ENCODE peak calls at places on chromosomes 4 and X, in ten cellular contexts. M is A549, N is heart left ventricle, W is transverse colon, I is uterus, X is endothelial cell of umbilical vein, R is HCT116, V is body of pancreas, H is K562, G is right lobe of liver. Z is an unnamed sample. For H3K4me1, the result is how much of the 10 kb centered on the place peaks cover.

GRCh38 chr4:141352775-141353544 is 132.3 kb downstream of the ZNF330 start:
- DNase-seq in X (peak), R (no peak), W (no peak), N (no peak), G (no peak), I (no peak), M (no peak), H (peak), V (no peak), Z (no peak)

GRCh38 chr4:109730294-109731051 is 603 bp upstream of the PLA2G12A start:
- DNase-seq in R (no peak), V (peak), N (peak), X (peak), M (peak), G (peak), W (peak), I (no peak), H (no peak), Z (peak)

GRCh38 chr4:40283968-40284367 is 51.2 kb upstream of the CHRNA9 start:
- DNase-seq in X (no peak), V (no peak), W (no peak), H (peak), G (no peak), M (peak), I (no peak), R (peak), N (no peak), Z (no peak)

GRCh38 chr4:102641796-102642195 is 119.0 kb downstream of the MANBA start:
- DNase-seq in W (no peak), H (no peak), V (no peak), M (no peak), N (no peak), G (no peak), X (no peak), I (no peak), R (no peak), Z (no peak)

GRCh38 chr4:117474987-117475386 is 389.6 kb upstream of the TRAM1L1 start:
- DNase-seq in R (no peak), V (no peak), G (no peak), N (no peak), M (no peak), W (no peak), I (no peak), H (no peak), X (no peak), Z (no peak)

GRCh38 chr4:185127021-185127925 is 15.8 kb upstream of the SLC25A4 start:
- DNase-seq in X (peak), H (no peak), G (peak), N (no peak), W (no peak), I (peak), M (peak), V (peak), R (no peak), Z (no peak)

GRCh38 chr4:70670332-70671014 is 4.2 kb upstream of the JCHAIN start:
- DNase-seq in G (no peak), V (no peak), X (no peak), H (no peak), W (no peak), I (no peak), M (peak), R (no peak), N (no peak), Z (no peak)

GRCh38 chr4:165905405-165906027 is 32.5 kb downstream of the TLL1 start:
- DNase-seq in N (no peak), R (no peak), G (no peak), V (no peak), X (peak), I (no peak), H (no peak), W (no peak), M (peak), Z (no peak)

GRCh38 chr4:101050836-101051205 is 296.5 kb downstream of the PPP3CA start:
- DNase-seq in M (no peak), W (no peak), G (no peak), N (no peak), I (no peak), X (no peak), R (no peak), V (no peak), H (no peak), Z (no peak)

GRCh38 chr4:97987019-97987648 is 156.1 kb downstream of the STPG2 start:
- DNase-seq in G (no peak), V (no peak), M (peak), I (no peak), R (peak), H (no peak), N (no peak), X (peak), W (no peak), Z (no peak)

GRCh38 chr4:81604683-81605082 is 133.0 kb upstream of the RASGEF1B start:
- DNase-seq in N (no peak), H (no peak), X (no peak), M (no peak), I (no peak), G (no peak), V (no peak), W (no peak), R (no peak), Z (no peak)

GRCh38 chrX:13398073-13398823 is 78.4 kb upstream of the ATXN3L start:
- DNase-seq in V (peak), H (peak), R (peak), X (peak), I (peak), G (no peak), M (peak), N (no peak), W (peak), Z (peak)

GRCh38 chr4:76208005-76208765 is 5.4 kb downstream of the SCARB2 start:
- DNase-seq in X (peak), G (peak), V (peak), I (peak), H (peak), N (peak), W (peak), M (peak), R (no peak), Z (peak)

GRCh38 chrX:40146471-40147398 is 49.0 kb upstream of the BCOR start:
- DNase-seq in N (no peak), M (no peak), V (peak), R (no peak), G (peak), W (no peak), I (peak), X (no peak), H (no peak), Z (peak)

GRCh38 chrX:45849261-45849660 is 648.6 kb upstream of the DIPK2B start:
- DNase-seq in W (no peak), G (no peak), N (no peak), H (peak), I (no peak), X (peak), V (no peak), M (peak), R (peak), Z (no peak)

GRCh38 chrX:68685722-68686683 is 38.5 kb downstream of the STARD8 start:
- DNase-seq in I (peak), H (peak), N (peak), M (peak), V (no peak), R (no peak), X (peak), G (no peak), W (peak), Z (peak)

GRCh38 chr4:111064342-111064993 is 441.6 kb upstream of the PITX2 start:
- DNase-seq in G (no peak), H (no peak), V (no peak), X (no peak), M (peak), R (peak), I (no peak), W (no peak), N (no peak), Z (no peak)

GRCh38 chr4:28075557-28075956 is 1214.9 kb downstream of the STIM2 start:
- DNase-seq in H (no peak), W (no peak), R (no peak), G (no peak), M (no peak), V (no peak), X (no peak), N (no peak), I (no peak), Z (no peak)

GRCh38 chrX:8272846-8273245 is 101.8 kb upstream of the VCX2 start:
- DNase-seq in N (no peak), H (no peak), W (no peak), G (no peak), V (no peak), X (no peak), M (no peak), I (no peak), R (no peak), Z (no peak)

GRCh38 chr4:74311696-74312313 is 3.5 kb downstream of the EPGN start:
- DNase-seq in V (peak), X (peak), I (no peak), G (no peak), H (no peak), N (no peak), M (peak), R (peak), W (no peak), Z (peak)

GRCh38 chr4:25817059-25817681 is 45.6 kb downstream of the SEL1L3 start:
- DNase-seq in H (no peak), X (no peak), N (no peak), G (no peak), R (no peak), I (no peak), M (peak), V (no peak), W (no peak), Z (no peak)

GRCh38 chr4:52713456-52713937 is 37.7 kb downstream of the ERVMER34-1 start:
- DNase-seq in N (no peak), I (no peak), H (no peak), G (no peak), R (no peak), W (no peak), X (peak), V (no peak), M (no peak), Z (peak)

GRCh38 chrX:103861200-103861599 is 29.1 kb upstream of the RAB9B start:
- DNase-seq in W (no peak), H (no peak), V (no peak), M (no peak), X (no peak), R (no peak), I (no peak), N (no peak), G (no peak), Z (no peak)

GRCh38 chrX:21683910-21684309 is 25.8 kb upstream of the KLHL34 start:
- DNase-seq in G (no peak), V (no peak), X (no peak), W (no peak), H (no peak), N (no peak), I (no peak), R (no peak), M (no peak), Z (no peak)

GRCh38 chr4:150493846-150494245 is 88.1 kb upstream of the MAB21L2 start:
- DNase-seq in X (no peak), I (no peak), H (no peak), G (no peak), R (no peak), W (no peak), N (no peak), M (no peak), V (no peak), Z (no peak)

GRCh38 chrX:118116308-118117068 is at the start of gene KLHL13:
- DNase-seq in H (peak), V (peak), M (peak), W (peak), I (peak), N (peak), G (peak), X (peak), R (no peak), Z (peak)

GRCh38 chr4:66906314-66906713 is 639.0 kb downstream of the CENPC start:
- DNase-seq in M (no peak), W (no peak), X (no peak), N (no peak), H (no peak), I (no peak), G (no peak), V (no peak), R (no peak), Z (no peak)

GRCh38 chrX:45903781-45904201 is 641.4 kb downstream of the ZNF674 start:
- DNase-seq in R (no peak), G (no peak), W (no peak), X (peak), I (no peak), H (no peak), V (no peak), M (no peak), N (no peak), Z (no peak)

GRCh38 chr4:48025005-48025404 is 8.4 kb downstream of the NIPAL1 start:
- DNase-seq in W (no peak), V (no peak), M (no peak), G (no peak), I (no peak), N (no peak), H (no peak), R (no peak), X (no peak), Z (no peak)

GRCh38 chr4:53150631-53151488 is 215.0 kb downstream of the SCFD2 start:
- DNase-seq in M (no peak), N (no peak), R (no peak), X (no peak), W (no peak), G (no peak), V (no peak), I (no peak), H (no peak), Z (no peak)

GRCh38 chr4:30720656-30721352 is 635 bp downstream of the PCDH7 start:
- DNase-seq in I (peak), N (peak), R (no peak), W (peak), H (no peak), V (peak), G (no peak), M (peak), X (peak), Z (no peak)

GRCh38 chrX:138128025-138128671 is 562.2 kb downstream of the ZIC3 start:
- DNase-seq in H (peak), W (no peak), V (no peak), R (peak), M (peak), I (no peak), X (peak), G (no peak), N (no peak), Z (peak)

GRCh38 chr4:77193511-77194236 is 36.7 kb downstream of the CCNG2 start:
- DNase-seq in M (no peak), G (peak), R (no peak), I (peak), H (peak), N (peak), X (no peak), W (peak), V (no peak), Z (peak)

GRCh38 chrX:136768469-136769084 is 12.2 kb downstream of the ARHGEF6 start:
- DNase-seq in G (no peak), W (peak), N (peak), R (peak), X (no peak), H (peak), M (no peak), V (peak), I (peak), Z (no peak)

GRCh38 chrX:139739138-139739537 is 31.2 kb upstream of the MCF2 start:
- DNase-seq in X (peak), G (no peak), W (no peak), H (no peak), R (no peak), V (no peak), I (no peak), M (no peak), N (no peak), Z (no peak)

GRCh38 chrX:18855919-18856644 is 127.8 kb downstream of the PHKA2 start:
- DNase-seq in X (no peak), I (no peak), R (no peak), W (no peak), N (no peak), H (no peak), M (no peak), G (no peak), V (no peak), Z (no peak)

GRCh38 chrX:78658851-78659744 is at the start of gene RTL3:
- DNase-seq in I (no peak), X (peak), R (no peak), H (no peak), W (no peak), V (no peak), G (no peak), N (no peak), M (no peak), Z (no peak)

GRCh38 chr4:66972087-66972486 is 573.2 kb downstream of the CENPC start:
- DNase-seq in V (no peak), M (no peak), R (no peak), X (no peak), W (no peak), N (no peak), I (no peak), H (no peak), G (no peak), Z (no peak)

GRCh38 chrX:7852166-7852565 is 9.2 kb downstream of the VCX start:
- DNase-seq in H (no peak), N (no peak), R (no peak), M (no peak), W (no peak), G (no peak), V (no peak), I (no peak), X (no peak), Z (no peak)

GRCh38 chr4:140083320-140083719 is 70.7 kb downstream of the MAML3 start:
- DNase-seq in X (no peak), H (no peak), R (no peak), I (no peak), G (no peak), N (no peak), V (no peak), M (no peak), W (no peak), Z (no peak)

GRCh38 chr4:140081582-140082398 is 72.2 kb downstream of the MAML3 start:
- DNase-seq in X (peak), V (no peak), M (no peak), N (no peak), H (no peak), I (no peak), W (no peak), G (no peak), R (no peak), Z (no peak)

GRCh38 chr4:140084426-140084825 is 69.6 kb downstream of the MAML3 start:
- DNase-seq in I (no peak), R (no peak), G (no peak), X (peak), N (no peak), V (no peak), H (no peak), W (no peak), M (no peak), Z (no peak)

GRCh38 chr4:140080883-140081282 is 73.1 kb downstream of the MAML3 start:
- DNase-seq in G (no peak), N (no peak), W (no peak), H (no peak), I (no peak), R (no peak), X (no peak), V (no peak), M (no peak), Z (no peak)

DNA sequence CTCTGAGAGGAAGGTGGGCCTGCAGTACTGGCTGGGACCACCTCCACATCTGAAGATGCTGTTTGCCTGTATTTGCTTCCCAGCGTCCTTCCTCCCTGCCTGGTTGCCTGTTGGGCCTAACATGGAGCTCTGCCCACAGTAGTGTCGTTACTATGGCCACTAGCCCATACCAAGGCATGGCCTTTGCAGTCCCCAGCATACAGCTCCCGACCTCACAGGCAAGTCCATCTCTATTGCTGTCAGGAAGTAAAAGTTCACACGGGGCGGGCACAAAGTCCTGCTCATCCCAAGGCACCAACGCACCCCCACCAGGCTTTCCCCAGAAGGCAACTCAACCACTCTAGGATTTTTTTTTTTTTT is 71.6 kb downstream of the MAML3 start:
- DNase-seq in H (no peak), R (no peak), G (no peak), M (no peak), X (no peak), I (no peak), N (no peak), W (no peak), V (no peak), Z (no peak)
- H3K4me1 ChIP-seq in H (under half), R (under half), G (under half), M (half or more), X (under half), I (under half), N (under half), W (under half), V (under half), Z (under half)

DNA sequence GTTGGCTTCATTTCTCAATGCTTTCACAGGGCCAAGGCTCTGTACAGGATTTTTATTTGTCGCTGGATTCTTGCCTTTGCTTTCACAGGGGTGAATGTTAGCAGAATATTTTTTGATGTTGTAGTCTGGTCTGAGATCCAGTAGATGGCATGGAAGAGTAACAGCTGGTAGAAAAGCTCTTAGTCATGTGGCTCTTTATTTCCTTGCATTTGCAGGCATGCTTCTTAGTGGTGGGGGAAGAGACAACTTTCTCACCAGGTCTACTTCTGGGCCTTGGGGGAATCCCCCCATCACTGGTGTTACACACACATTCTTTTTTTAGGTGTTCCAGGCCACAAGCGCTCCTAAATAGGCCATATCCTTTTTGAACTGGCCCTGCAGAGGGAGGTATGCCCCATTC is 58.2 kb upstream of the DKK2 start:
- DNase-seq in X (peak), G (no peak), M (no peak), N (no peak), R (peak), V (no peak), H (no peak), I (no peak), W (no peak), Z (no peak)
- TF ChIP-seq CTCF in X (peak), G (no peak), M (no peak), N (no peak), R (peak), V (no peak), H (no peak), I (no peak), W (peak), Z (no peak)

GRCh38 chr4:183443609-183444148 is 757 bp upstream of the CDKN2AIP start:
- DNase-seq in M (no peak), N (no peak), R (no peak), V (no peak), H (peak), W (no peak), I (no peak), X (peak), G (no peak), Z (no peak)
- TF ChIP-seq POLR2A in M (no peak), N (no peak), R (no peak), V (no peak), H (no peak), W (no peak), I (no peak), X (no peak), G (no peak), Z (no peak)

GRCh38 chrX:133380882-133381619 is 34.2 kb downstream of the GPC4 start:
- DNase-seq in G (no peak), I (no peak), X (no peak), M (no peak), N (no peak), H (no peak), V (no peak), R (no peak), W (no peak), Z (no peak)
- H3K4me1 ChIP-seq in G (under half), I (under half), X (under half), M (under half), N (under half), H (under half), V (under half), R (under half), W (under half), Z (under half)

Z was measured in adrenal gland.